ENCODE peak calls at places on chromosomes 1 and 21, in four cellular contexts. E is tibial artery, F is psoas muscle, Z is heart right ventricle. J is an unnamed sample. For H3K4me1, the result is how much of the 10 kb centered on the place peaks cover.

GRCh38 chr21:37800496-37801061 is 115.7 kb downstream of the KCNJ6 start:
- DNase-seq in F (no peak), Z (no peak), E (no peak), J (no peak)

GRCh38 chr1:57424231-57425027 is 569 bp upstream of the DAB1 start:
- DNase-seq in E (no peak), Z (peak), F (peak), J (no peak)

GRCh38 chr1:11806307-11806936 is 431 bp downstream of the CLCN6 start:
- DNase-seq in F (no peak), Z (no peak), E (peak), J (no peak)

GRCh38 chr1:87061742-87062156 is 147.3 kb downstream of the HS2ST1 start:
- DNase-seq in Z (no peak), F (no peak), E (no peak), J (no peak)

GRCh38 chr1:6603424-6603850 is 768 bp upstream of the KLHL21 start:
- DNase-seq in E (peak), Z (peak), F (peak), J (peak)

GRCh38 chr1:85258536-85259117 is 835 bp downstream of the C1orf52 start:
- DNase-seq in F (no peak), Z (no peak), E (no peak), J (no peak)

GRCh38 chr1:113875714-113876113 is 4.2 kb upstream of the PTPN22 start:
- DNase-seq in E (no peak), F (no peak), Z (no peak), J (no peak)

GRCh38 chr1:109499661-109500536 is 6.0 kb downstream of the CYB561D1 start:
- DNase-seq in Z (no peak), E (no peak), F (no peak), J (no peak)

GRCh38 chr1:201422026-201422425 is 496 bp upstream of the TNNI1 start:
- DNase-seq in Z (no peak), E (no peak), F (no peak), J (no peak)

GRCh38 chr1:42730002-42730401 is 10.0 kb downstream of the CLDN19 start:
- DNase-seq in E (no peak), Z (no peak), F (no peak), J (no peak)

GRCh38 chr1:243325305-243325890 is 69.6 kb downstream of the SDCCAG8 start:
- DNase-seq in Z (no peak), F (no peak), E (no peak), J (peak)

GRCh38 chr1:27785763-27786162 is 12.7 kb downstream of the STX12 start:
- DNase-seq in F (no peak), Z (no peak), E (no peak), J (no peak)

GRCh38 chr21:23017989-23018388 is 2019.8 kb downstream of the NCAM2 start:
- DNase-seq in Z (no peak), F (no peak), E (no peak), J (no peak)

GRCh38 chr1:156360534-156360933 is 8.5 kb upstream of the RHBG start:
- DNase-seq in Z (no peak), F (no peak), E (no peak), J (no peak)

GRCh38 chr1:19450811-19451564 is 34.4 kb downstream of the CAPZB start:
- DNase-seq in Z (no peak), E (no peak), F (no peak), J (no peak)

GRCh38 chr1:184644771-184645170 is 109.9 kb downstream of the EDEM3 start:
- DNase-seq in E (no peak), F (no peak), Z (no peak), J (no peak)

GRCh38 chr21:32423320-32423719 is 10.8 kb downstream of the EVA1C start:
- DNase-seq in E (no peak), F (no peak), Z (no peak), J (no peak)

GRCh38 chr1:222754386-222755139 is 17.6 kb downstream of the FAM177B start:
- DNase-seq in Z (peak), E (peak), F (peak), J (no peak)

GRCh38 chr1:112522621-112523020 is 13.9 kb downstream of the WNT2B start:
- DNase-seq in F (no peak), Z (no peak), E (no peak), J (no peak)

GRCh38 chr1:97163591-97164275 is 442.1 kb downstream of the PTBP2 start:
- DNase-seq in F (no peak), Z (no peak), E (no peak), J (no peak)

GRCh38 chr1:27153927-27154358 is 982 bp downstream of the SLC9A1 start:
- DNase-seq in Z (no peak), E (no peak), F (peak), J (no peak)

GRCh38 chr1:154812911-154813816 is 56.9 kb downstream of the KCNN3 start:
- DNase-seq in F (no peak), Z (peak), E (no peak), J (no peak)

GRCh38 chr1:2314297-2314802 is 77.0 kb downstream of the MORN1 start:
- DNase-seq in F (peak), Z (peak), E (peak), J (peak)

GRCh38 chr1:115837762-115838421 is 3.0 kb downstream of the NHLH2 start:
- DNase-seq in E (no peak), F (no peak), Z (no peak), J (no peak)

GRCh38 chr1:215718888-215719287 is 151.8 kb downstream of the KCTD3 start:
- DNase-seq in F (no peak), E (no peak), Z (no peak), J (no peak)

GRCh38 chr1:112589766-112590165 is 29.2 kb downstream of the ST7L start:
- DNase-seq in Z (no peak), F (no peak), E (no peak), J (no peak)

DNA sequence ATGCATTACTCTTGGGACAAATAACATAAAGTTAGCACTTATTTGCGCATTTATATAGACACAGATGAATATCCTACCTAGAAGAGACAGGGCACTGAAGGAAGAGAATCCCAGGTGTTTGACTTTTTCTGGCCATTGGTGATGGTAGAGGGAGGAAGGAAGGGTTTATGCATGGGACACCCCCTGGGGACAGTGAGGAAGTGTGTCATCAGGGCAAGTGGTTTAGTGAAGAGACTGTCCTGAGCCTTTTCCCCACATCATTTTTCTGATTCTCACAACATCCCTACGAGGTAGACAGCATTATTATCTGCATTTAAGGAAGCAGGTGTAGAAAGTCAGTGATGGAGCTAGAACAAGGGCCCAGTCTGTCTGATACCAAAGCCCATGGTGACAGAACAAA is 12.0 kb upstream of the CDC42BPA start:
- DNase-seq in Z (no peak), F (no peak), E (no peak), J (no peak)
- H3K27ac ChIP-seq in Z (peak), F (no peak), E (no peak), J (no peak)

GRCh38 chr1:53304527-53304926 is 23.3 kb downstream of the LRP8 start:
- DNase-seq in F (no peak), E (no peak), Z (no peak), J (no peak)
- H3K4me1 ChIP-seq in F (under half), E (under half), Z (under half), J (under half)

DNA sequence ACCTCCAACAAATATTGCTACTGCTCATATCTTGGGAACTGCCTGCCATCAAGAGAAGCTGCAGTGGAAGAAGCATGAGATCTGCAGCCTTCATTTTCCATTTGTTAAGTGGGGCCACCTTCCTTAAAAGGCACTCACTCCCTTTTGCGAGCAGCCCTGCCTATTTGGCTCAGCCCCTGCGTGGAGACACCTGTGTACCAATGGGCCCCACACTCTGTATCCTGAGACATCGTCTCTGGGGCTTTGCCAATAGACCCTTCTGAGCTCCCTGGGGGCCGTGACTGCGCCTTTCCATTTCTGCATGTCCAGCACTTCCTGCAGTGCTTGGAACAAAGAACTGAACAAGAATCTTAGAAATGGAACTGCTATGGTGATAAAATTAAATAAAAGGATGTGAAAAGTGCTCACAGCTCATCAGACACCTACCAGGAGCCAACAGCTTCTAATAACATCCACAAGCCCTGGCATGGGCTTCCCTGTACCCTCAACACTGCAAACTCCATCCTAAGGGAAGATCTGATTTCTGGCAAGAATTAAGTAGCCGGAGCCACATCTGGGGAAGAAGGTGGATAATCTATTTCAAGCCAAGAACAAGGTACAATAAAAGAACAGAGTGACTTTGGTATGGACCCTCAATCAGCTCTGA is 36.7 kb downstream of the PARP1 start:
- DNase-seq in F (no peak), E (no peak), Z (no peak), J (no peak)
- H3K4me3 ChIP-seq in F (no peak), E (no peak), Z (no peak), J (no peak)

GRCh38 chr1:165647970-165648369 is 16.9 kb downstream of the MGST3 start:
- DNase-seq in Z (no peak), E (no peak), F (no peak), J (no peak)

GRCh38 chr1:165644064-165644735 is 13.2 kb downstream of the MGST3 start:
- DNase-seq in F (no peak), Z (no peak), E (no peak), J (no peak)

GRCh38 chr1:165648919-165649572 is 18.0 kb downstream of the MGST3 start:
- DNase-seq in Z (no peak), E (no peak), F (no peak), J (no peak)

GRCh38 chr1:165647517-165647916 is 16.5 kb downstream of the MGST3 start:
- DNase-seq in Z (no peak), F (no peak), E (no peak), J (no peak)

DNA sequence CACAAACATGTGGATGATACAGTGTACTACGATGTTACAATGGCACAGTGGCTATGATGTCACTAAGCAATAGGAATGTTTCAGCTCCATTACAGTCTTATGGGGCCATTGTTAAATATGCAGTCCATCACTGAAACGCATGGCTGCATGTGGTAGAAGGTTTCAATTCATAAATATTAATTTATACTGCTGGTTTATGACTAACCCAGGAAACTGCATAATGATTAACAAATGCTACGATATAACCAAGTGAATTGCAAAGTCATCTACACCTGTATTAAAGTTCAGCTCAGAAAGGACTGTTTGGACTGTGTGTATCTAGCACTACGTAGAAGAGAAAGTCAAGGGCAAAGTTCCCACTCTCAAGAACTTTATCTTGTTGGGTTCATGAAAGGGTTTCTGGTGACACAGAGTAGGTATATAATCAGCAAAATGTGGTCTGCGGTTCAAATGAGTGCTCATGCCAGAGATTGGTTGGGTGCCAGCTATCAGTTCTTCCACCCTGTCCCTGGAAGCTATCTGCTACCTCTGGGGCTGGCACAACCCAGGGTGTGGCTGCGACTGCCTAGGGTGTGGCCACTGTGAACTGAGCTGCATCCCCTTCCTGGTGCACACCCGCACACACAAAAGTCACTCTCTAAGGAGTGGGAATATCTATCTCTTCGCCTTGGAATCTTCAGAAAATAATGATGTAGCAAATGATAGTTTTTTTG is 14.8 kb downstream of the MGST3 start:
- DNase-seq in Z (no peak), F (no peak), E (no peak), J (no peak)
- H3K27ac ChIP-seq in Z (peak), F (no peak), E (no peak), J (no peak)

DNA sequence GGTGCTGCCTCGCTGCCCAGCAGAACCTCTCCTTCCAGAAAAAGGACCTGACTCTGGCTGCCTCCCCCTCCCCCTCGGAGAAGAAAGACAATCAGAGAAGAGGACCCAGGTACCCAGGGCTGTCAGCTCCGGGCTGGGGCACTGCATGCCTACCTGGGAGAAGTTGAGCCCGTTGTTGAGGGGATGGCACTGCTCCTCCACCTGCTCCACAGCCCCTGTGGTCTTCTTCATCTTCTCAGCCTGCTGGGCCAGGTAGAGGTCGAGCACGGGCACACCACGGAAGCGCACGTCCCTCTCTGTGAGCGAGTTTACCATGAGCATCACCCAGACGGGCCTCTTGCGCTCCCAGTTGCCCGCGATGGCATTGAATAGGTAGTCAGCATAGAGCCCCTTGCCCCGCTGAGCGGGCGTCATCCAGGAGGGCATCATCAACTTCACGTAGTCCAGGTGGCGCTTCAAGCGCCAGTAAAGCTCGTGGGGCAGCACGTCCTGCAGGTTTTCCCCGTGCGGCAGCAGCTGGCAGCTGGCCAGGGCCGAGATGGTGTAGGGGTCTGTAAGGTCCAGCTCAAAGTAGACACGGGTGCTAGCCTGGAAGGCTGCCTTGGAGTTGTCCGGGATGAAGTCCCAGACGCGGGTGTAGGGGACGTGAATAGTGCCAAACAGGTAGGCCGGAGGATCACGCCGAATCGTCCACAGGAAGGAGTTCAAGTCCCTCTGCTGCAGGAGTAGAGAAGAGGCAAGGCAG is 3.1 kb downstream of the TRABD2B start:
- DNase-seq in E (no peak), Z (no peak), F (peak), J (no peak)
- H3K4me1 ChIP-seq in E (under half), Z (under half), F (under half), J (under half)

DNA sequence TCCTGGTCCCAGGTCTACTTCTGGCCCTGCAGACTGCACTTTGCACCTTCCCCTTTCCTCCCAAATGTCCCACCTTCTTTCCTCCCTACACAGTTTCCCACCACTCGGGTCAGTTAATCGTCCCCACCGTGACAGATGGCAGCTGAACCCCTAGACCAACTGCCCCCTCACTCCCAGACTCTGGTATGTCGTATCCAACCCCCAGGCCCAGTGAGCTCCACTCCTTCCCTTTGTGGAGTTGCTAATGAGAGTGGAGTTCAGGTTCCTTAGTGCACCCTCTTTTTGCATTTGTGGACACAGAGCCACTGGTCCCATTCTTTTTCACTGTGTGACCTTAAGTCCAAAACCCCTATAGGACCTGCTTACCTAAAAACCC is 1.8 kb downstream of the MAN1C1 start:
- DNase-seq in E (no peak), F (no peak), Z (no peak), J (no peak)
- H3K4me3 ChIP-seq in E (peak), F (peak), Z (peak), J (peak)

J was measured in naive thymus-derived CD4-positive, alpha-beta T cell.